ENCODE peak calls at places on chromosome 6, in eight cellular contexts. Z, F, T, C, E, X, G and M are unnamed samples.

GRCh38 chr6:115765966-115766365 is 294.7 kb downstream of the FRK start:
- DNase-seq in X (no peak), F (no peak), C (no peak), Z (no peak), E (no peak), G (no peak), T (no peak), M (no peak)

GRCh38 chr6:125957845-125958244 is 1.3 kb downstream of the HINT3 start:
- DNase-seq in Z (no peak), T (peak; percentile 58), C (no peak), F (no peak), X (peak; percentile 83), G (no peak), E (peak; percentile 33), M (no peak)

GRCh38 chr6:96542702-96543101 is 20.2 kb upstream of the FHL5 start:
- DNase-seq in X (peak; percentile 25), G (peak; percentile 25), T (peak; percentile 15), Z (no peak), C (peak; percentile 42), E (no peak), F (no peak), M (no peak)

GRCh38 chr6:90820436-90820835 is 233.6 kb upstream of the MAP3K7 start:
- DNase-seq in E (no peak), C (no peak), F (no peak), Z (no peak), X (no peak), T (peak; percentile 7), G (no peak), M (peak; percentile 20)

GRCh38 chr6:18551228-18551627 is 164.1 kb downstream of the RNF144B start:
- DNase-seq in E (peak; percentile 73), G (no peak), C (no peak), T (peak; percentile 33), X (peak; percentile 74), Z (no peak), F (no peak), M (peak; percentile 22)

GRCh38 chr6:163190786-163191185 is 223.7 kb upstream of the QKI start:
- DNase-seq in F (no peak), E (no peak), G (no peak), Z (no peak), C (no peak), T (no peak), X (no peak), M (no peak)

GRCh38 chr6:166173292-166173951 is 5.8 kb upstream of the TBXT start:
- DNase-seq in G (peak; percentile 94), X (peak; percentile 41), C (peak; percentile 54), T (no peak), F (no peak), Z (no peak), E (no peak), M (no peak)

GRCh38 chr6:7411328-7411727 is 21.7 kb downstream of the RIOK1 start:
- DNase-seq in C (no peak), T (no peak), E (no peak), Z (no peak), X (no peak), G (no peak), F (no peak), M (no peak)

GRCh38 chr6:27892596-27893058 is 19.6 kb downstream of the OR2B2 start:
- DNase-seq in C (no peak), X (no peak), G (no peak), T (peak; percentile 26), Z (no peak), F (no peak), E (peak; percentile 36), M (no peak)

GRCh38 chr6:63819831-63820230 is 184.2 kb downstream of the PHF3 start:
- DNase-seq in F (no peak), X (peak; percentile 66), G (no peak), C (no peak), E (no peak), Z (no peak), T (no peak), M (no peak)

GRCh38 chr6:130293800-130294199 is 71.0 kb upstream of the SAMD3 start:
- DNase-seq in T (peak; percentile 70), G (peak; percentile 88), E (peak; percentile 62), Z (no peak), X (peak; percentile 65), C (peak; percentile 53), F (no peak), M (no peak)

GRCh38 chr6:56733298-56733697 is 90.6 kb upstream of the DST start:
- DNase-seq in Z (no peak), G (no peak), F (no peak), E (no peak), X (no peak), T (no peak), C (no peak), M (no peak)

GRCh38 chr6:56734334-56734733 is 91.6 kb upstream of the DST start:
- DNase-seq in F (no peak), C (no peak), X (no peak), Z (no peak), G (no peak), E (no peak), T (no peak), M (no peak)

GRCh38 chr6:56732517-56732916 is 89.8 kb upstream of the DST start:
- DNase-seq in F (no peak), C (no peak), G (no peak), E (no peak), Z (no peak), X (no peak), T (peak; percentile 56), M (no peak)

GRCh38 chr6:56729719-56730118 is 87.0 kb upstream of the DST start:
- DNase-seq in X (peak; percentile 36), Z (no peak), T (peak; percentile 79), E (peak; percentile 90), F (no peak), G (no peak), C (no peak), M (no peak)

DNA sequence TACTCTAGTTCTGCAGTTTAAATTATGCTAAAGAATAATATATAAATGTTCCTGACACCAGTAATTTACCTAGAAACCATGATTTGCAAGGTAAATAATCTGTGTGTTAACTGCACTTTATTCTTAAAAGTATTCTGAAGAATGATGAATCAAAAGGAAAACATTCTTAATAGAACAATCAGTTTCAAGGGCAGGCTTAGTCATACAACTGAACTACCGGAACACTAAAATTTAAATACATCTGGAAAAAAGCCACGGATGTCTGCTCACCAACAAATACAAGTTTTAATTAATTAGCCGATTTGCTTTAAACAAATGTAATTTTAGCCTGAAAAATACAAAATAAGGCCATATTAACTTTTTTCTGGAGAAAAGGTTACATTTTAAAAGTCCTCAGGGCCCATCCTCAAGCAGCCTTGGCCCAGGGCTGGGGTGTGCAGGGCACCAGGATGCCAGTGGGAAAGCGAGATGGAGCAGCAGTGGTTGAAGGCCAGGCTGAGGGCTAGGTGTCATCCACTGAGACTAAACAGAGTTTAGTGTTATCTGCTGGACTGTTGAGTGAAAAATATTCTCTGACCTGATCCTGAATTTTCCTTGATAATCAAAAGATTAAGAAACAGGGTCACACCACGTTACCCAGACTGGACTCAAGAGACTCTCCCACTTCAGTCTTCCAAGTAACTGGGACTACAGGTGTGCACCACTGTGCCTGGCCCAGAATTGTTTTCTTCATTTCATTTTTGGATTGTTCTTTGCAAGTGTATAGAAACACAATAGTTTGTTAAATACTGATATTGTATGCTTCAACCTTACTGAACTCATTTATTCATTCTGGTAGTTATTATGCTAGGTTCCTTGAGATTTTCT is 88.2 kb upstream of the DST start:
- DNase-seq in Z (no peak), F (no peak), C (no peak), X (peak; percentile 59), G (no peak), T (peak; percentile 85), E (peak; percentile 87), M (no peak)
- H3K27ac ChIP-seq in Z (no peak overlapping the region), F (peak overlapping the region; percentile 17), C (no peak overlapping the region), X (no peak overlapping the region), G (no peak overlapping the region), T (peak overlapping the region; percentile 92), E (peak overlapping the region; percentile 49), M (peak overlapping the region; percentile 93)

GRCh38 chr6:81998432-81998831 is 246.0 kb upstream of the TENT5A start:
- DNase-seq in F (no peak), X (peak; percentile 54), G (no peak), Z (no peak), T (peak; percentile 57), E (peak; percentile 86), C (no peak), M (no peak)

GRCh38 chr6:81999270-81999669 is 246.8 kb upstream of the TENT5A start:
- DNase-seq in E (peak; percentile 81), G (no peak), C (no peak), T (no peak), Z (no peak), F (no peak), X (no peak), M (no peak)

GRCh38 chr6:81995548-81996289 is 243.2 kb upstream of the TENT5A start:
- DNase-seq in C (no peak), F (no peak), E (peak; percentile 78), Z (no peak), T (peak; percentile 72), X (peak; percentile 30), G (peak; percentile 20), M (no peak)

GRCh38 chr6:81996414-81996813 is 243.9 kb upstream of the TENT5A start:
- DNase-seq in G (no peak), X (peak; percentile 63), Z (no peak), T (peak; percentile 74), C (no peak), F (no peak), E (peak; percentile 94), M (no peak)

GRCh38 chr6:81997091-81997926 is 244.8 kb upstream of the TENT5A start:
- DNase-seq in E (peak; percentile 89), Z (no peak), G (no peak), C (no peak), X (peak; percentile 84), T (peak; percentile 86), F (no peak), M (no peak)
- H3K27ac ChIP-seq in E (peak overlapping the region; percentile 83), Z (no peak overlapping the region), G (no peak overlapping the region), C (no peak overlapping the region), X (no peak overlapping the region), T (peak overlapping the region; percentile 99), F (peak overlapping the region; percentile 79), M (peak overlapping the region; percentile 96)

GRCh38 chr6:156808287-156808686 is 31.1 kb downstream of the ARID1B start:
- DNase-seq in G (peak; percentile 63), C (peak; percentile 38), F (no peak), E (peak; percentile 36), Z (no peak), X (peak; percentile 64), T (no peak), M (no peak)

GRCh38 chr6:156809034-156809433 is 31.9 kb downstream of the ARID1B start:
- DNase-seq in F (no peak), C (peak; percentile 80), G (no peak), Z (no peak), T (peak; percentile 4), X (peak; percentile 50), E (peak; percentile 37), M (no peak)

GRCh38 chr6:156807795-156808194 is 30.6 kb downstream of the ARID1B start:
- DNase-seq in X (no peak), E (no peak), G (no peak), C (no peak), F (no peak), T (no peak), Z (no peak), M (no peak)

GRCh38 chr6:156809446-156810178 is 32.4 kb downstream of the ARID1B start:
- DNase-seq in T (no peak), G (no peak), E (no peak), C (no peak), X (no peak), F (no peak), Z (no peak), M (no peak)

GRCh38 chr6:156807028-156807427 is 29.9 kb downstream of the ARID1B start:
- DNase-seq in F (no peak), E (no peak), G (no peak), T (no peak), Z (no peak), X (no peak), C (no peak), M (no peak)
- H3K27ac ChIP-seq in F (no peak overlapping the region), E (no peak overlapping the region), G (no peak overlapping the region), T (no peak overlapping the region), Z (no peak overlapping the region), X (peak overlapping the region; percentile 34), C (no peak overlapping the region), M (no peak overlapping the region)

GRCh38 chr6:151974061-151974617 is 166.7 kb downstream of the ESR1 start:
- DNase-seq in T (no peak), X (no peak), F (no peak), Z (no peak), C (no peak), G (no peak), E (no peak), M (no peak)
- H3K27ac ChIP-seq in T (no peak overlapping the region), X (no peak overlapping the region), F (no peak overlapping the region), Z (no peak overlapping the region), C (no peak overlapping the region), G (no peak overlapping the region), E (no peak overlapping the region), M (no peak overlapping the region)